ENCODE peak calls at places on chromosomes 5 and 9, in five cellular contexts. H is putamen, G is NCI-H2081, S is choroid plexus epithelial cell, C is iris pigment epithelial cell. Q is an unnamed sample.

GRCh38 chr5:142023836-142024235 is 11.0 kb upstream of the GNPDA1 start:
- DNase-seq in H (no peak), C (no peak), G (peak; percentile 20), S (no peak), Q (no peak)

GRCh38 chr9:104911029-104911607 is 16.8 kb downstream of the ABCA1 start:
- DNase-seq in C (peak; percentile 72), H (no peak), S (peak; percentile 47), G (no peak), Q (no peak)

GRCh38 chr5:120101771-120102170 is 362.3 kb upstream of the PRR16 start:
- DNase-seq in G (no peak), C (no peak), H (no peak), S (no peak), Q (no peak)

GRCh38 chr5:77867194-77867691 is 91.1 kb upstream of the TBCA start:
- DNase-seq in H (peak; percentile 37), S (peak; percentile 46), G (no peak), C (peak; percentile 25), Q (peak; percentile 25)

GRCh38 chr9:120360046-120360445 is 219.9 kb downstream of the CDK5RAP2 start:
- DNase-seq in H (no peak), G (no peak), C (peak; percentile 15), S (peak; percentile 34), Q (no peak)

GRCh38 chr5:146794326-146795029 is 84.1 kb downstream of the PPP2R2B start:
- DNase-seq in H (no peak), C (no peak), G (no peak), S (no peak), Q (no peak)

GRCh38 chr5:37738865-37739488 is 100.9 kb downstream of the GDNF start:
- DNase-seq in S (no peak), C (no peak), H (no peak), G (no peak), Q (no peak)

GRCh38 chr9:95507456-95508241 is 9.1 kb downstream of the PTCH1 start:
- DNase-seq in S (peak; percentile 73), H (peak; percentile 82), C (peak; percentile 72), G (peak; percentile 72), Q (peak; percentile 61)

GRCh38 chr9:117414906-117415583 is at the start of gene ASTN2:
- DNase-seq in G (peak; percentile 14), C (peak; percentile 6), H (peak; percentile 46), S (no peak), Q (peak; percentile 7)

GRCh38 chr9:23563497-23563896 is 262.5 kb downstream of the ELAVL2 start:
- DNase-seq in S (no peak), H (no peak), C (peak; percentile 4), G (no peak), Q (no peak)

GRCh38 chr5:174147551-174147950 is 102.0 kb downstream of the NSG2 start:
- DNase-seq in G (no peak), S (no peak), C (no peak), H (no peak), Q (no peak)